ENCODE peak calls at places on chromosomes 1 and 21, in six cellular contexts. One of them, this sample, is unnamed.

GRCh38 chr21:31337086-31337485 is 7.0 kb downstream of the TIAM1 start:
- DNase-seq in activated CD4-positive, alpha-beta T cell treated with anti-CD3 and anti-CD28 coated beads, Interleukin-2, amount 50 U/mL, for 1 hour: no peak
- DNase-seq in LoVo: no peak
- DNase-seq in progenitor cell of endocrine pancreas: no peak
- DNase-seq in lower leg skin: no peak
- DNase-seq in COR-L47: no peak
- DNase-seq in this sample: no peak

GRCh38 chr1:153922076-153922837 is 515 bp downstream of the GATAD2B start:
- DNase-seq in activated CD4-positive, alpha-beta T cell treated with anti-CD3 and anti-CD28 coated beads, Interleukin-2, amount 50 U/mL, for 1 hour: peak
- DNase-seq in LoVo: peak
- DNase-seq in progenitor cell of endocrine pancreas: peak
- DNase-seq in lower leg skin: no peak
- DNase-seq in COR-L47: peak
- DNase-seq in this sample: no peak

GRCh38 chr1:53344921-53345838 is 17.3 kb upstream of the LRP8 start:
- DNase-seq in activated CD4-positive, alpha-beta T cell treated with anti-CD3 and anti-CD28 coated beads, Interleukin-2, amount 50 U/mL, for 1 hour: no peak
- DNase-seq in LoVo: no peak
- DNase-seq in progenitor cell of endocrine pancreas: peak
- DNase-seq in lower leg skin: no peak
- DNase-seq in COR-L47: no peak
- DNase-seq in this sample: no peak

GRCh38 chr1:89259283-89259971 is 13.2 kb downstream of the GBP5 start:
- DNase-seq in activated CD4-positive, alpha-beta T cell treated with anti-CD3 and anti-CD28 coated beads, Interleukin-2, amount 50 U/mL, for 1 hour: no peak
- DNase-seq in LoVo: no peak
- DNase-seq in progenitor cell of endocrine pancreas: no peak
- DNase-seq in lower leg skin: no peak
- DNase-seq in COR-L47: no peak
- DNase-seq in this sample: no peak

GRCh38 chr1:206734499-206735142 is 36.0 kb upstream of the IL19 start:
- DNase-seq in activated CD4-positive, alpha-beta T cell treated with anti-CD3 and anti-CD28 coated beads, Interleukin-2, amount 50 U/mL, for 1 hour: peak
- DNase-seq in LoVo: no peak
- DNase-seq in progenitor cell of endocrine pancreas: peak
- DNase-seq in lower leg skin: no peak
- DNase-seq in COR-L47: no peak
- DNase-seq in this sample: peak

GRCh38 chr1:147236448-147236847 is 6.0 kb upstream of the CHD1L start:
- DNase-seq in activated CD4-positive, alpha-beta T cell treated with anti-CD3 and anti-CD28 coated beads, Interleukin-2, amount 50 U/mL, for 1 hour: no peak
- DNase-seq in LoVo: no peak
- DNase-seq in progenitor cell of endocrine pancreas: no peak
- DNase-seq in lower leg skin: no peak
- DNase-seq in COR-L47: no peak
- DNase-seq in this sample: no peak

GRCh38 chr21:35139382-35139715 is 90.2 kb upstream of the RUNX1 start:
- DNase-seq in activated CD4-positive, alpha-beta T cell treated with anti-CD3 and anti-CD28 coated beads, Interleukin-2, amount 50 U/mL, for 1 hour: no peak
- DNase-seq in LoVo: no peak
- DNase-seq in progenitor cell of endocrine pancreas: no peak
- DNase-seq in lower leg skin: no peak
- DNase-seq in COR-L47: no peak
- DNase-seq in this sample: no peak

GRCh38 chr1:150017206-150017750 is 6.8 kb upstream of the OTUD7B start:
- DNase-seq in activated CD4-positive, alpha-beta T cell treated with anti-CD3 and anti-CD28 coated beads, Interleukin-2, amount 50 U/mL, for 1 hour: no peak
- DNase-seq in LoVo: peak
- DNase-seq in progenitor cell of endocrine pancreas: no peak
- DNase-seq in lower leg skin: no peak
- DNase-seq in COR-L47: no peak
- DNase-seq in this sample: no peak

GRCh38 chr1:179127163-179127895 is 45.5 kb downstream of the TOR3A start:
- DNase-seq in activated CD4-positive, alpha-beta T cell treated with anti-CD3 and anti-CD28 coated beads, Interleukin-2, amount 50 U/mL, for 1 hour: no peak
- DNase-seq in LoVo: no peak
- DNase-seq in progenitor cell of endocrine pancreas: no peak
- DNase-seq in lower leg skin: no peak
- DNase-seq in COR-L47: no peak
- DNase-seq in this sample: no peak

GRCh38 chr1:84078108-84078823 is 65.8 kb upstream of the PRKACB start:
- DNase-seq in activated CD4-positive, alpha-beta T cell treated with anti-CD3 and anti-CD28 coated beads, Interleukin-2, amount 50 U/mL, for 1 hour: no peak
- DNase-seq in LoVo: peak
- DNase-seq in progenitor cell of endocrine pancreas: no peak
- DNase-seq in lower leg skin: no peak
- DNase-seq in COR-L47: peak
- DNase-seq in this sample: peak

GRCh38 chr21:45420623-45421041 is 15.7 kb downstream of the COL18A1 start:
- DNase-seq in activated CD4-positive, alpha-beta T cell treated with anti-CD3 and anti-CD28 coated beads, Interleukin-2, amount 50 U/mL, for 1 hour: no peak
- DNase-seq in LoVo: no peak
- DNase-seq in progenitor cell of endocrine pancreas: no peak
- DNase-seq in lower leg skin: no peak
- DNase-seq in COR-L47: peak
- DNase-seq in this sample: no peak

GRCh38 chr1:240737761-240738265 is 125.9 kb upstream of the GREM2 start:
- DNase-seq in activated CD4-positive, alpha-beta T cell treated with anti-CD3 and anti-CD28 coated beads, Interleukin-2, amount 50 U/mL, for 1 hour: no peak
- DNase-seq in LoVo: no peak
- DNase-seq in progenitor cell of endocrine pancreas: no peak
- DNase-seq in lower leg skin: no peak
- DNase-seq in COR-L47: no peak
- DNase-seq in this sample: no peak

GRCh38 chr1:38327559-38327973 is 281.0 kb upstream of the POU3F1 start:
- DNase-seq in activated CD4-positive, alpha-beta T cell treated with anti-CD3 and anti-CD28 coated beads, Interleukin-2, amount 50 U/mL, for 1 hour: no peak
- DNase-seq in LoVo: no peak
- DNase-seq in progenitor cell of endocrine pancreas: no peak
- DNase-seq in lower leg skin: no peak
- DNase-seq in COR-L47: no peak
- DNase-seq in this sample: no peak

GRCh38 chr1:169750041-169750440 is 16.2 kb upstream of the SELE start:
- DNase-seq in activated CD4-positive, alpha-beta T cell treated with anti-CD3 and anti-CD28 coated beads, Interleukin-2, amount 50 U/mL, for 1 hour: no peak
- DNase-seq in LoVo: no peak
- DNase-seq in progenitor cell of endocrine pancreas: no peak
- DNase-seq in lower leg skin: no peak
- DNase-seq in COR-L47: no peak
- DNase-seq in this sample: no peak

GRCh38 chr1:225962440-225962975 is 21.5 kb upstream of the LEFTY2 start:
- DNase-seq in activated CD4-positive, alpha-beta T cell treated with anti-CD3 and anti-CD28 coated beads, Interleukin-2, amount 50 U/mL, for 1 hour: peak
- DNase-seq in LoVo: no peak
- DNase-seq in progenitor cell of endocrine pancreas: peak
- DNase-seq in lower leg skin: no peak
- DNase-seq in COR-L47: no peak
- DNase-seq in this sample: no peak

GRCh38 chr1:3053366-3053980 is 15.5 kb upstream of the PRDM16 start:
- DNase-seq in activated CD4-positive, alpha-beta T cell treated with anti-CD3 and anti-CD28 coated beads, Interleukin-2, amount 50 U/mL, for 1 hour: no peak
- DNase-seq in LoVo: no peak
- DNase-seq in progenitor cell of endocrine pancreas: no peak
- DNase-seq in lower leg skin: no peak
- DNase-seq in COR-L47: no peak
- DNase-seq in this sample: no peak

GRCh38 chr1:5586629-5587028 is 405.6 kb downstream of the NPHP4 start:
- DNase-seq in activated CD4-positive, alpha-beta T cell treated with anti-CD3 and anti-CD28 coated beads, Interleukin-2, amount 50 U/mL, for 1 hour: no peak
- DNase-seq in LoVo: no peak
- DNase-seq in progenitor cell of endocrine pancreas: no peak
- DNase-seq in lower leg skin: no peak
- DNase-seq in COR-L47: no peak
- DNase-seq in this sample: no peak

GRCh38 chr1:50697440-50698421 is 262.3 kb downstream of the FAF1 start:
- DNase-seq in activated CD4-positive, alpha-beta T cell treated with anti-CD3 and anti-CD28 coated beads, Interleukin-2, amount 50 U/mL, for 1 hour: no peak
- DNase-seq in LoVo: no peak
- DNase-seq in progenitor cell of endocrine pancreas: no peak
- DNase-seq in lower leg skin: no peak
- DNase-seq in COR-L47: no peak
- DNase-seq in this sample: no peak

GRCh38 chr1:29736582-29737188 is 500.4 kb downstream of the PTPRU start:
- DNase-seq in activated CD4-positive, alpha-beta T cell treated with anti-CD3 and anti-CD28 coated beads, Interleukin-2, amount 50 U/mL, for 1 hour: no peak
- DNase-seq in LoVo: peak
- DNase-seq in progenitor cell of endocrine pancreas: peak
- DNase-seq in lower leg skin: peak
- DNase-seq in COR-L47: no peak
- DNase-seq in this sample: no peak

GRCh38 chr1:2936568-2937515 is 84.4 kb upstream of the ACTRT2 start:
- DNase-seq in activated CD4-positive, alpha-beta T cell treated with anti-CD3 and anti-CD28 coated beads, Interleukin-2, amount 50 U/mL, for 1 hour: no peak
- DNase-seq in LoVo: no peak
- DNase-seq in progenitor cell of endocrine pancreas: no peak
- DNase-seq in lower leg skin: no peak
- DNase-seq in COR-L47: no peak
- DNase-seq in this sample: no peak

GRCh38 chr1:80054129-80054528 is 1047.6 kb upstream of the ADGRL4 start:
- DNase-seq in activated CD4-positive, alpha-beta T cell treated with anti-CD3 and anti-CD28 coated beads, Interleukin-2, amount 50 U/mL, for 1 hour: no peak
- DNase-seq in LoVo: peak
- DNase-seq in progenitor cell of endocrine pancreas: no peak
- DNase-seq in lower leg skin: no peak
- DNase-seq in COR-L47: peak
- DNase-seq in this sample: no peak